ENCODE peak calls at places on chromosomes 5 and 9, in six cellular contexts. One of them, this sample, is unnamed.

GRCh38 chr9:115241641-115242040 is 123.7 kb upstream of the TNC start:
- DNase-seq in SW480: no peak
- DNase-seq in EL: no peak
- DNase-seq in memory B cell: no peak
- DNase-seq in Kasumi-1: no peak
- DNase-seq in kidney glomerular epithelial cell: no peak
- DNase-seq in this sample: no peak

GRCh38 chr5:96434201-96434645 is 1.2 kb upstream of the PCSK1 start:
- DNase-seq in Kasumi-1: peak; percentile 66
- DNase-seq in EL: peak; percentile 65
- DNase-seq in memory B cell: peak; percentile 9
- DNase-seq in kidney glomerular epithelial cell: peak; percentile 50
- DNase-seq in SW480: peak; percentile 77
- DNase-seq in this sample: peak; percentile 74

GRCh38 chr5:53243403-53243802 is 133.8 kb upstream of the MOCS2 start:
- DNase-seq in EL: no peak
- DNase-seq in memory B cell: no peak
- DNase-seq in SW480: no peak
- DNase-seq in kidney glomerular epithelial cell: no peak
- DNase-seq in Kasumi-1: no peak
- DNase-seq in this sample: no peak

GRCh38 chr5:180644825-180645608 is 4.4 kb downstream of the FLT4 start:
- DNase-seq in Kasumi-1: no peak
- DNase-seq in memory B cell: no peak
- DNase-seq in kidney glomerular epithelial cell: no peak
- DNase-seq in SW480: no peak
- DNase-seq in EL: no peak
- DNase-seq in this sample: no peak

GRCh38 chr5:143244000-143244736 is 159.3 kb downstream of the NR3C1 start:
- DNase-seq in kidney glomerular epithelial cell: peak; percentile 93
- DNase-seq in SW480: peak; percentile 93
- DNase-seq in Kasumi-1: no peak
- DNase-seq in EL: peak; percentile 99
- DNase-seq in memory B cell: no peak
- DNase-seq in this sample: no peak

GRCh38 chr9:133536080-133536479 is 1.6 kb downstream of the ADAMTSL2 start:
- DNase-seq in kidney glomerular epithelial cell: no peak
- DNase-seq in EL: no peak
- DNase-seq in Kasumi-1: no peak
- DNase-seq in SW480: no peak
- DNase-seq in memory B cell: no peak
- DNase-seq in this sample: no peak

GRCh38 chr9:72149231-72149975 is at the start of gene GDA:
- DNase-seq in kidney glomerular epithelial cell: no peak
- DNase-seq in memory B cell: no peak
- DNase-seq in Kasumi-1: no peak
- DNase-seq in SW480: peak; percentile 56
- DNase-seq in EL: no peak
- DNase-seq in this sample: no peak

GRCh38 chr5:27855491-27855890 is 817.1 kb upstream of the CDH9 start:
- DNase-seq in memory B cell: no peak
- DNase-seq in kidney glomerular epithelial cell: peak; percentile 93
- DNase-seq in SW480: no peak
- DNase-seq in EL: no peak
- DNase-seq in Kasumi-1: no peak
- DNase-seq in this sample: no peak

GRCh38 chr5:10456583-10457562 is 15.2 kb downstream of the ROPN1L start:
- DNase-seq in memory B cell: no peak
- DNase-seq in kidney glomerular epithelial cell: no peak
- DNase-seq in SW480: no peak
- DNase-seq in EL: peak; percentile 63
- DNase-seq in Kasumi-1: no peak
- DNase-seq in this sample: no peak

GRCh38 chr9:34443976-34444375 is 14.4 kb downstream of the FAM219A start:
- DNase-seq in EL: no peak
- DNase-seq in SW480: no peak
- DNase-seq in kidney glomerular epithelial cell: no peak
- DNase-seq in memory B cell: no peak
- DNase-seq in Kasumi-1: peak; percentile 19
- DNase-seq in this sample: no peak

GRCh38 chr9:98599566-98599965 is 109.2 kb downstream of the GABBR2 start:
- DNase-seq in kidney glomerular epithelial cell: no peak
- DNase-seq in SW480: no peak
- DNase-seq in Kasumi-1: no peak
- DNase-seq in EL: no peak
- DNase-seq in memory B cell: no peak
- DNase-seq in this sample: no peak

GRCh38 chr5:109901628-109901981 is 211.9 kb downstream of the MAN2A1 start:
- DNase-seq in Kasumi-1: no peak
- DNase-seq in kidney glomerular epithelial cell: no peak
- DNase-seq in memory B cell: no peak
- DNase-seq in EL: no peak
- DNase-seq in SW480: peak; percentile 16
- DNase-seq in this sample: no peak

GRCh38 chr5:135488727-135489465 is 36.7 kb upstream of the TIFAB start:
- DNase-seq in memory B cell: no peak
- DNase-seq in EL: peak; percentile 89
- DNase-seq in kidney glomerular epithelial cell: peak; percentile 41
- DNase-seq in Kasumi-1: no peak
- DNase-seq in SW480: peak; percentile 84
- DNase-seq in this sample: peak; percentile 50

GRCh38 chr9:136858844-136859757 is 7.0 kb downstream of the MAMDC4 start:
- DNase-seq in memory B cell: no peak
- DNase-seq in Kasumi-1: no peak
- DNase-seq in EL: peak; percentile 54
- DNase-seq in SW480: peak; percentile 51
- DNase-seq in kidney glomerular epithelial cell: no peak
- DNase-seq in this sample: no peak

GRCh38 chr5:151805414-151806225 is 33.9 kb downstream of the G3BP1 start:
- DNase-seq in EL: peak; percentile 48
- DNase-seq in Kasumi-1: no peak
- DNase-seq in SW480: no peak
- DNase-seq in kidney glomerular epithelial cell: no peak
- DNase-seq in memory B cell: no peak
- DNase-seq in this sample: no peak

GRCh38 chr5:149271195-149271716 is 403 bp upstream of the AFAP1L1 start:
- DNase-seq in SW480: peak; percentile 27
- DNase-seq in kidney glomerular epithelial cell: no peak
- DNase-seq in Kasumi-1: no peak
- DNase-seq in EL: peak; percentile 35
- DNase-seq in memory B cell: no peak
- DNase-seq in this sample: peak; percentile 27

GRCh38 chr5:171857537-171857936 is 71.9 kb downstream of the SMIM23 start:
- DNase-seq in memory B cell: no peak
- DNase-seq in Kasumi-1: no peak
- DNase-seq in SW480: no peak
- DNase-seq in EL: no peak
- DNase-seq in kidney glomerular epithelial cell: no peak
- DNase-seq in this sample: no peak

GRCh38 chr5:102600964-102601363 is 102.2 kb upstream of the SLCO6A1 start:
- DNase-seq in memory B cell: no peak
- DNase-seq in SW480: no peak
- DNase-seq in Kasumi-1: no peak
- DNase-seq in EL: peak; percentile 49
- DNase-seq in kidney glomerular epithelial cell: no peak
- DNase-seq in this sample: no peak

GRCh38 chr9:130583271-130583670 is 3.9 kb downstream of the FUBP3 start:
- DNase-seq in EL: no peak
- DNase-seq in Kasumi-1: no peak
- DNase-seq in SW480: no peak
- DNase-seq in memory B cell: no peak
- DNase-seq in kidney glomerular epithelial cell: no peak
- DNase-seq in this sample: no peak

GRCh38 chr9:16266648-16267276 is 603.7 kb downstream of the BNC2 start:
- DNase-seq in kidney glomerular epithelial cell: no peak
- DNase-seq in EL: peak; percentile 13
- DNase-seq in SW480: no peak
- DNase-seq in memory B cell: no peak
- DNase-seq in Kasumi-1: no peak
- DNase-seq in this sample: no peak

GRCh38 chr9:136855461-136856077 is 3.4 kb downstream of the MAMDC4 start:
- DNase-seq in kidney glomerular epithelial cell: no peak
- DNase-seq in EL: no peak
- DNase-seq in SW480: no peak
- DNase-seq in memory B cell: no peak
- DNase-seq in Kasumi-1: no peak
- DNase-seq in this sample: no peak

GRCh38 chr9:128077847-128078503 is 9.9 kb downstream of the SLC25A25 start:
- DNase-seq in memory B cell: no peak
- DNase-seq in EL: no peak
- DNase-seq in kidney glomerular epithelial cell: peak; percentile 6
- DNase-seq in SW480: no peak
- DNase-seq in Kasumi-1: no peak
- DNase-seq in this sample: no peak

GRCh38 chr5:44385236-44385940 is 3.8 kb downstream of the FGF10 start:
- DNase-seq in SW480: no peak
- DNase-seq in kidney glomerular epithelial cell: no peak
- DNase-seq in memory B cell: no peak
- DNase-seq in EL: no peak
- DNase-seq in Kasumi-1: peak; percentile 53
- DNase-seq in this sample: no peak

GRCh38 chr9:35616681-35617459 is 1.3 kb downstream of the CD72 start:
- DNase-seq in Kasumi-1: peak; percentile 31
- DNase-seq in SW480: peak; percentile 18
- DNase-seq in kidney glomerular epithelial cell: peak; percentile 17
- DNase-seq in memory B cell: peak; percentile 57
- DNase-seq in EL: peak; percentile 60
- DNase-seq in this sample: no peak